ENCODE peak calls at places on chromosomes 5 and 9, in nine cellular contexts. B, A, H, L, P, Y, M, N and T are unnamed samples. For H3K36me3, the result is how much of the 10 kb centered on the place peaks cover.

GRCh38 chr9:86274821-86275643 is 7.3 kb downstream of the ISCA1 start:
- DNase-seq in B (no peak), A (no peak), H (no peak), L (no peak), P (no peak), Y (no peak), M (no peak), N (no peak), T (no peak)

GRCh38 chr9:23851024-23851629 is 25.1 kb upstream of the ELAVL2 start:
- DNase-seq in B (peak), A (peak), H (no peak), L (no peak), P (no peak), Y (peak), M (no peak), N (no peak), T (no peak)

GRCh38 chr5:156473271-156473935 is 146.4 kb downstream of the SGCD start:
- DNase-seq in B (no peak), A (no peak), H (no peak), L (no peak), P (no peak), Y (no peak), M (no peak), N (no peak), T (no peak)

GRCh38 chr9:34383904-34384303 is 7.2 kb upstream of the MYORG start:
- DNase-seq in B (no peak), A (no peak), H (no peak), L (no peak), P (no peak), Y (no peak), M (no peak), N (no peak), T (no peak)

GRCh38 chr5:37889612-37890317 is 49.9 kb upstream of the GDNF start:
- DNase-seq in B (no peak), A (no peak), H (peak), L (no peak), P (no peak), Y (no peak), M (peak), N (no peak), T (no peak)

GRCh38 chr5:171525086-171525485 is 105.6 kb downstream of the FGF18 start:
- DNase-seq in B (no peak), A (no peak), H (no peak), L (no peak), P (no peak), Y (no peak), M (no peak), N (no peak), T (no peak)

GRCh38 chr5:50666261-50667078 is at the start of gene PARP8:
- DNase-seq in B (peak), A (peak), H (peak), L (no peak), P (peak), Y (peak), M (peak), N (peak), T (no peak)

GRCh38 chr9:130938652-130939404 is at the start of gene FIBCD1:
- DNase-seq in B (no peak), A (peak), H (peak), L (no peak), P (no peak), Y (peak), M (peak), N (no peak), T (no peak)

GRCh38 chr9:129383415-129384088 is 205.5 kb upstream of the IER5L start:
- DNase-seq in B (peak), A (peak), H (peak), L (peak), P (peak), Y (peak), M (peak), N (peak), T (no peak)

GRCh38 chr9:114110180-114110579 is 11.1 kb upstream of the KIF12 start:
- DNase-seq in B (no peak), A (no peak), H (no peak), L (no peak), P (no peak), Y (peak), M (no peak), N (no peak), T (no peak)

GRCh38 chr9:93143830-93144530 is 9.9 kb upstream of the NINJ1 start:
- DNase-seq in B (no peak), A (no peak), H (peak), L (no peak), P (no peak), Y (peak), M (no peak), N (peak), T (no peak)

GRCh38 chr9:61671276-61671973 is 481.6 kb downstream of the SPATA31A7 start:
- DNase-seq in B (peak), A (no peak), H (no peak), L (no peak), P (no peak), Y (peak), M (no peak), N (peak), T (peak)

GRCh38 chr9:71791875-71792274 is 23.6 kb upstream of the CEMIP2 start:
- DNase-seq in B (no peak), A (no peak), H (no peak), L (no peak), P (no peak), Y (no peak), M (no peak), N (no peak), T (no peak)

GRCh38 chr9:86354882-86355399 is 731 bp upstream of the TUT7 start:
- DNase-seq in B (no peak), A (no peak), H (no peak), L (no peak), P (no peak), Y (no peak), M (peak), N (no peak), T (no peak)

GRCh38 chr5:11426442-11426841 is 477.8 kb downstream of the CTNND2 start:
- DNase-seq in B (no peak), A (no peak), H (no peak), L (no peak), P (no peak), Y (no peak), M (no peak), N (no peak), T (no peak)

GRCh38 chr9:134014946-134015345 is 10.3 kb upstream of the BRD3OS start:
- DNase-seq in B (no peak), A (no peak), H (peak), L (no peak), P (no peak), Y (no peak), M (no peak), N (no peak), T (no peak)

GRCh38 chr5:143440448-143441102 is 37.1 kb upstream of the NR3C1 start:
- DNase-seq in B (no peak), A (no peak), H (no peak), L (no peak), P (no peak), Y (no peak), M (peak), N (peak), T (no peak)

GRCh38 chr9:109107402-109108240 is 12.1 kb downstream of the TMEM245 start:
- DNase-seq in B (no peak), A (no peak), H (peak), L (no peak), P (no peak), Y (no peak), M (no peak), N (no peak), T (no peak)

GRCh38 chr9:87112656-87113055 is 165.3 kb upstream of the GAS1 start:
- DNase-seq in B (no peak), A (no peak), H (no peak), L (no peak), P (no peak), Y (no peak), M (no peak), N (no peak), T (no peak)

GRCh38 chr9:131959887-131960286 is 119.8 kb downstream of the MED27 start:
- DNase-seq in B (no peak), A (no peak), H (no peak), L (no peak), P (no peak), Y (no peak), M (no peak), N (no peak), T (no peak)

GRCh38 chr9:70043689-70044449 is at the start of gene MAMDC2:
- DNase-seq in B (peak), A (peak), H (peak), L (no peak), P (no peak), Y (peak), M (no peak), N (no peak), T (peak)

GRCh38 chr5:92849798-92850197 is 731.2 kb downstream of the NR2F1-AS1 start:
- DNase-seq in B (no peak), A (no peak), H (no peak), L (no peak), P (no peak), Y (no peak), M (no peak), N (no peak), T (no peak)

GRCh38 chr9:34197756-34198711 is 19.2 kb downstream of the UBAP1 start:
- DNase-seq in B (no peak), A (peak), H (peak), L (no peak), P (no peak), Y (no peak), M (no peak), N (no peak), T (no peak)

GRCh38 chr5:58358436-58358835 is 101.5 kb downstream of the PLK2 start:
- DNase-seq in B (no peak), A (no peak), H (no peak), L (no peak), P (no peak), Y (no peak), M (no peak), N (no peak), T (no peak)

GRCh38 chr5:123075521-123076163 is 13.4 kb upstream of the PRDM6 start:
- DNase-seq in B (no peak), A (no peak), H (no peak), L (no peak), P (no peak), Y (no peak), M (no peak), N (no peak), T (no peak)

GRCh38 chr5:149060325-149060724 is 2.5 kb downstream of the SH3TC2 start:
- DNase-seq in B (no peak), A (no peak), H (peak), L (no peak), P (no peak), Y (no peak), M (peak), N (no peak), T (peak)

GRCh38 chr5:136028782-136029742 is at the start of gene TGFBI:
- DNase-seq in B (peak), A (peak), H (peak), L (no peak), P (no peak), Y (peak), M (peak), N (peak), T (no peak)

GRCh38 chr9:122354536-122355199 is 16.2 kb upstream of the PTGS1 start:
- DNase-seq in B (no peak), A (no peak), H (no peak), L (no peak), P (no peak), Y (no peak), M (no peak), N (no peak), T (no peak)

GRCh38 chr5:149080294-149080693 is 17.4 kb upstream of the SH3TC2 start:
- DNase-seq in B (no peak), A (no peak), H (no peak), L (no peak), P (no peak), Y (no peak), M (no peak), N (no peak), T (peak)

GRCh38 chr9:84970432-84970831 is 300.9 kb downstream of the NTRK2 start:
- DNase-seq in B (no peak), A (no peak), H (no peak), L (no peak), P (no peak), Y (no peak), M (no peak), N (no peak), T (no peak)

GRCh38 chr5:145925803-145926202 is 10.6 kb upstream of the SH3RF2 start:
- DNase-seq in B (no peak), A (no peak), H (no peak), L (no peak), P (no peak), Y (no peak), M (peak), N (peak), T (no peak)
- H3K36me3 ChIP-seq in B (under half), A (under half), H (under half), L (under half), P (under half), Y (under half), M (under half), N (under half), T (under half)

DNA sequence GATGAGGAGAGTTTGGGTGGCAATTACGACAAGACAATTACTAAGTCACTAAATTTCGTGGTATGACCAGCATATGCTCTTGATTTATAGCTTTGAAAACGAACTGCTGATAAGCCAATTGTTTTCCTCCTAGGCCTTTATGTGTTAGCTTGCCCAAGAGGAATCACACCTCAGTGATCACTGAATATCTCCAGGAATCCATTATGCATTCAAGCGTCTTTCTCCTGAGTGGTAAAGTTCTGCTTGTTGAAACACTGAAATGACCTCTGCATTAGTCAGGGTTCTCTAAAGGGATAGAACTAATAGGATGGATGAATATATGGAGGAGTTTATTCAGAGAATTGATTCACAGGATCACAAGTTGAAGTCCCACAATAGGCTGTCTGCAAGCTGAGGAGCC is 677.7 kb upstream of the MEF2C start:
- DNase-seq in B (no peak), A (no peak), H (no peak), L (no peak), P (no peak), Y (no peak), M (peak), N (no peak), T (no peak)
- H3K27ac ChIP-seq in B (no peak), A (no peak), H (no peak), L (no peak), P (no peak), Y (no peak), M (no peak), N (no peak), T (no peak)

DNA sequence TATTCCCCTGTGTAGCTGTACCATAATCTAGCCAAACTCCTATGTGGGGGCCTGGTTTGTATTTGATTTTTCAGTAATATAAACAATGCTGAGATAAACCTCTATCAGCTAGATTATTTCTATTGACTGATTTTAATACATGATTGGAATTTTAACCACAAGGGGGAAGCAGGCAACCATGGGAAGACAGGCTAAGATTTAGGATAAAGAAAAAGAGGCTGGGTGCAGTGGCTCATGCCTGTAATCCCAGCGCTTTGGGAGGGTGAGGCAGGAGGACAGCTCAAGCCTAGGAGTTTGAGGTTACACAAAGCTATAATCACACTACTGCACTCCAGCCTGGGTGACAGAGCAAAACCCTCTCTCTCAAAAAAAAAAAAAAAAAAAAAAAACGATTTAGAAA is 18.1 kb upstream of the GPX3 start:
- DNase-seq in B (no peak), A (peak), H (peak), L (no peak), P (no peak), Y (no peak), M (peak), N (no peak), T (no peak)
- TF ChIP-seq CTCF in B (peak), A (peak), H (peak), L (peak), P (peak), Y (peak), M (peak), N (peak), T (peak)

DNA sequence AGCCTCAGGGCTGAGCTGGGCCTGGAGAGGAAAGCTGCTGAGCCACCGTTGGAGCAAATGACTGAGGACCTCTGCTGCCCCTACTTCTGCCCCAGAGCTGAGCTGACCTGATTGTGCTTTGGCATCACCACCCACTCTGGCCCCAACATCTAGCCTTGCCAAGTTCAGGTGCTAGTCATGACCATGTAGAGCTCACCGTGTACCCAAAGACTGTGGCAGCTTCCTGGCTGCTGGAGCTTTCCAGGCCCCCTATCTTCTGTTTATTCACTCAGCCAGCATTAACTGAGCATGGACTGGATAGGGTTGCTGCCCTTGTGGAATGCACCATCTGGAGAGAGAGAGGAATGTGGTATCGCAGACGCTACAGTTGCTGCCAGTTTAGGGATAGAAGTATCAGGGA is 49.1 kb downstream of the JADE2 start:
- DNase-seq in B (no peak), A (no peak), H (no peak), L (no peak), P (no peak), Y (no peak), M (no peak), N (no peak), T (no peak)
- H3K36me3 ChIP-seq in B (under half), A (under half), H (under half), L (half or more), P (half or more), Y (half or more), M (under half), N (under half), T (half or more)